ENCODE peak calls at places on chromosome 3, in ten cellular contexts. M is neural progenitor cell; R is body of pancreas; K is CD4-positive, CD25-positive, alpha-beta regulatory T cell; W is fibroblast of lung; U is breast epithelium; O is HCT116; L is mucosa of descending colon; X is colonic mucosa; N is heart right ventricle. J is an unnamed sample.

GRCh38 chr3:157045238-157045860 is 114.6 kb downstream of the CCNL1 start:
- DNase-seq in M (peak; percentile 29), R (no peak), K (no peak), W (no peak), U (no peak), O (no peak), L (no peak), X (no peak), N (no peak), J (no peak)

GRCh38 chr3:173957646-173958045 is 560.1 kb downstream of the NLGN1 start:
- DNase-seq in M (no peak), R (no peak), K (no peak), W (no peak), U (no peak), O (no peak), L (no peak), X (no peak), N (no peak), J (no peak)

GRCh38 chr3:86547697-86548096 is 443.3 kb downstream of the VGLL3 start:
- DNase-seq in M (peak; percentile 15), R (no peak), K (no peak), W (no peak), U (no peak), O (no peak), L (no peak), X (no peak), N (no peak), J (no peak)

GRCh38 chr3:112409061-112409460 is 76.1 kb downstream of the CD200 start:
- DNase-seq in M (no peak), R (no peak), K (no peak), W (no peak), U (no peak), O (no peak), L (peak; percentile 55), X (peak; percentile 58), N (no peak), J (no peak)

GRCh38 chr3:34111361-34111760 is 312.9 kb downstream of the PDCD6IP start:
- DNase-seq in M (no peak), R (no peak), K (no peak), W (no peak), U (no peak), O (no peak), L (no peak), X (no peak), N (no peak), J (no peak)

GRCh38 chr3:32175607-32176197 is 62.8 kb upstream of the CMTM8 start:
- DNase-seq in M (peak; percentile 90), R (peak; percentile 56), K (peak; percentile 58), W (peak; percentile 78), U (no peak), O (peak; percentile 74), L (peak; percentile 86), X (peak; percentile 58), N (no peak), J (no peak)

GRCh38 chr3:16148783-16149182 is 25.7 kb upstream of the GALNT15 start:
- DNase-seq in M (no peak), R (no peak), K (no peak), W (peak; percentile 98), U (peak; percentile 73), O (no peak), L (peak; percentile 55), X (peak; percentile 70), N (peak; percentile 54), J (peak; percentile 73)

GRCh38 chr3:64019271-64019670 is 4.0 kb downstream of the PSMD6 start:
- DNase-seq in M (no peak), R (peak; percentile 38), K (no peak), W (no peak), U (no peak), O (no peak), L (no peak), X (no peak), N (no peak), J (no peak)

GRCh38 chr3:106241593-106241992 is 372.8 kb upstream of the CBLB start:
- DNase-seq in M (no peak), R (no peak), K (no peak), W (no peak), U (no peak), O (no peak), L (no peak), X (no peak), N (no peak), J (no peak)

GRCh38 chr3:139173372-139174108 is 128.8 kb upstream of the PRR23C start:
- DNase-seq in M (no peak), R (no peak), K (no peak), W (peak; percentile 47), U (no peak), O (no peak), L (peak; percentile 51), X (peak; percentile 62), N (no peak), J (no peak)

GRCh38 chr3:197338586-197338985 is 40.2 kb upstream of the DLG1 start:
- DNase-seq in M (no peak), R (no peak), K (no peak), W (no peak), U (no peak), O (no peak), L (no peak), X (no peak), N (no peak), J (no peak)

DNA sequence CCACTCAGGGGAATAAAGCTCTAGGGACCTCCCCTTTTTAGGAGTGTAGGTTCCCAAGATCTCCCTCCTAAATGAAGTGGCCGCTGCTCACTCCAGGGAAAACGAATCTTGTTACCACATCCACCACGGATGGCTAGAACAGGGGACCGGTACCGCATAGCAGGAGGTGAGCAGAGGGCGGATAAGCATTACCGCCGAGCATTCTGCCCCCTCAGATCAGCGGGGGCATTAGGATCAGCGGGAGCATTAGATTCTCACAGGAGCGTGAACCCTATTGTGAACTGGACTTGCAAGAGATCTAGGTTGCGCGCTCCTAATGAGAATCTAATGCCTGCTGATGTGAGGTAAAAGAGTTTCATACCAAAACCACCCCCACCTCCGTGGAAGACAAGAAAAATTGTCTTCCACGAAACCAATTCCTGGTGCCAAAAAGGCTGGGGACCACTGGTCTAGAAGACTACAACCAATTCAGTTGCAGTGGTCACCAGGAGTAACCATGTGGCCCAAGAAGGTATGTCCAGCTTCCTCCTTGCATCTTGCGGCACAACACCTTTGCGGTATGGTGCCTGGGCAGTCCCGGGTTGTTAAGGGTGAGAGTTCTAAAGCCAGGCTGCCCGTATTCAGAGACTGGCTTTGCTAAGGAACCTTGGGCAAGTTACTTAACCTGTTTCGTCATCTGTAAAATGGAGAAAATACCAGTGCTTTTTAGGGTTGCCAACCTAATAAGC is 1.1 kb upstream of the SS18L2 start:
- DNase-seq in M (peak; percentile 7), R (no peak), K (no peak), W (no peak), U (no peak), O (no peak), L (no peak), X (no peak), N (no peak), J (no peak)
- H3K4me3 ChIP-seq in M (no peak overlapping the region), R (no peak overlapping the region), K (peak overlapping the region; percentile 75), W (no peak overlapping the region), U (no peak overlapping the region), O (peak overlapping the region; percentile 72), L (no peak overlapping the region), X (peak overlapping the region; percentile 75), N (peak overlapping the region; percentile 71), J (no peak overlapping the region)

DNA sequence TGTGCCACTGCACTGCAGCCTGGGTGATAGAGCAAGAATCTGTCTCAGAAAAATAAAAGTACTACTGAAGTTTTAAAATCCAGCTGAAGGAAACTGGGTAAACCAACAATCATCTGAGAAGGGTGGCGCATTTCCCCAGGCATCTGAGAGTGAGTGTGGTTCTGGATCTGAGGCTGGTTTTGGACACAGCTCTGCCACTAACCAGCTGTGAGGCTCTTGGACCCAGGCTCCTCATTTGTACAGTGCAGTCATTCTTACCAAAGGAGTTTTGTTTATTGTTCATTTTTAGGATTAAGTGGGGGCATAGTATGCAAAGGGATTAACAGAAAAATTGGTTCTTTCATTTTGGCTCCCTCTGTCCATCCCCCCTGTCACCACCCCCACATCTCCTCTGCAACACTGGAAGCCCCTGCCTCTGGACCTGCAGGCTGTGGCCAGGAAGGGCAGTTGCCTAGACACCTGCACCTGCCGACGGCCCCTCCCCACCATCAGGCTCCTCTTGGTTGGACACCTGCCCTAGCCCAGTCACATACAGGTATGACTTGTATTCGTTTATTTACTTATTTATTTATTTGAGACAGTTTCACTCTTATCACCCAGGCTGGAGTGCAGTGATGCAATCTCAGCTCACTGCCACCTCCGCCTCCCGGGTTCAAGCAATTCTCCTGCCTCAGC is 8.8 kb downstream of the NUP210 start:
- DNase-seq in M (no peak), R (no peak), K (no peak), W (no peak), U (no peak), O (no peak), L (no peak), X (no peak), N (no peak), J (no peak)
- H3K4me1 ChIP-seq in M (peaks cover 1% of the 10 kb centered on the region), R (peaks cover 8% of the 10 kb centered on the region), K (peaks cover 47% of the 10 kb centered on the region), W (no peaks in the 10 kb centered on the region), U (no peaks in the 10 kb centered on the region), O (peaks cover 22% of the 10 kb centered on the region), L (no peaks in the 10 kb centered on the region), X (no peaks in the 10 kb centered on the region), N (no peaks in the 10 kb centered on the region), J (no peaks in the 10 kb centered on the region)

GRCh38 chr3:191523099-191523498 is 62.1 kb downstream of the PYDC2 start:
- DNase-seq in M (no peak), R (no peak), K (no peak), W (no peak), U (no peak), O (no peak), L (no peak), X (no peak), N (no peak), J (no peak)

GRCh38 chr3:191521055-191521454 is 60.1 kb downstream of the PYDC2 start:
- DNase-seq in M (no peak), R (no peak), K (no peak), W (no peak), U (no peak), O (no peak), L (no peak), X (no peak), N (no peak), J (no peak)

DNA sequence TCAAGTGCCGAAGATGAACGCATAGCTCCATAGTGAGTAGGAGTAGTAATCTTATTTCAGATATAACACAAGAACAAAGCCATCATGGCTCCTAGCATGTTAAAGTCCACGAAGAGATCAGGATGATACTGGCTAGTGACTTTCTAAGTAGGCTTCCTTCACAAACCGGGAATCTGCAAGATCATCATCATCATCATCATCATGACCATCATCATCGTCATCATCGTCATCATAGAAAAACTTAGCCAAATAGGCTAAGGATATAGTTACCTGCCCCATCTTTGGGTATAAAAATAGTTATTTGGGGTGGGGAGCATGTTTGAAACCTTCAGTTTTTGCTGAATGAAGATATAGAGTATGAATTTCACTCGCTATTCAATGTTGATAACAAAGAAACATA is 57.9 kb downstream of the PYDC2 start:
- DNase-seq in M (no peak), R (no peak), K (no peak), W (no peak), U (no peak), O (no peak), L (no peak), X (no peak), N (no peak), J (no peak)
- H3K4me3 ChIP-seq in M (no peak overlapping the region), R (no peak overlapping the region), K (no peak overlapping the region), W (no peak overlapping the region), U (no peak overlapping the region), O (no peak overlapping the region), L (no peak overlapping the region), X (no peak overlapping the region), N (no peak overlapping the region), J (no peak overlapping the region)

DNA sequence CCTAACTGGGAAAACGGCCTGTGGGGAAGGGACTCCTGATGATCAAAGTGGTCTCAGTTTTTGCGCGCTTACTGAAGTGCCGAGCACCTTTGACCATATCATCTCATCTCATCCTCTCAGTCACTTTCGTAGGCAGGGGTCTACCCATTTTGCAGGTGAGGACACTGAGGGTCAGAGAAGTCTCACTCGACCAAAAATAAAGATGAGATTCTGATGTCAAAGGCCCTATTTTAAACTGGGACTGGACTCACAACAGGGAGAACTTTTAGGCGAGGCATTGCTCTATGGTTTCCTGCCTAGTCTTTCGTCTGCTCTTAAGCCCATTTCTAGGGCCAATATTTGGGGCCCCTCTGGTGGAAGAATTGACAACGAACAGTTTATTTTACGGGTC is 830 bp downstream of the SLC6A11 start:
- DNase-seq in M (no peak), R (no peak), K (no peak), W (no peak), U (no peak), O (no peak), L (no peak), X (no peak), N (no peak), J (no peak)
- H3K4me1 ChIP-seq in M (peaks cover 4% of the 10 kb centered on the region), R (peaks cover 11% of the 10 kb centered on the region), K (no peaks in the 10 kb centered on the region), W (no peaks in the 10 kb centered on the region), U (peaks cover 4% of the 10 kb centered on the region), O (no peaks in the 10 kb centered on the region), L (no peaks in the 10 kb centered on the region), X (no peaks in the 10 kb centered on the region), N (no peaks in the 10 kb centered on the region), J (no peaks in the 10 kb centered on the region)